ENCODE peak calls at places on chromosomes 1 and 21, in five cellular contexts. B is A549; A is activated CD4-positive, alpha-beta T cell treated with anti-CD3 and anti-CD28 coated beads, Interleukin-2, amount 50 U/mL, for 24 hours; E is activated CD4-positive, alpha-beta memory T cell treated with anti-CD3 and anti-CD28 coated beads, Interleukin-2, amount 10 ng/mL, durations not matched to agents 7 days and 5 days; M is fibroblast of villous mesenchyme. H is an unnamed sample.

GRCh38 chr1:200401708-200402107 is 8.1 kb downstream of the ZNF281 start:
- DNase-seq in M (no peak), E (no peak), B (no peak), A (no peak), H (no peak)

GRCh38 chr1:100359139-100359538 is 6.8 kb downstream of the CDC14A start:
- DNase-seq in A (no peak), E (no peak), B (no peak), M (no peak), H (no peak)

GRCh38 chr1:222073307-222073995 is 331.6 kb upstream of the DUSP10 start:
- DNase-seq in B (peak; percentile 23), A (no peak), M (peak; percentile 80), E (no peak), H (no peak)

GRCh38 chr1:119766374-119766794 is 2.3 kb downstream of the HMGCS2 start:
- DNase-seq in B (peak; percentile 13), E (no peak), M (no peak), A (no peak), H (no peak)

GRCh38 chr1:169586395-169587255 is at the start of gene F5:
- DNase-seq in E (peak; percentile 85), B (peak; percentile 73), M (peak; percentile 49), A (peak; percentile 56), H (peak; percentile 91)

GRCh38 chr1:26848499-26848898 is 14.4 kb upstream of the SFN start:
- DNase-seq in A (no peak), E (no peak), B (no peak), M (no peak), H (no peak)

GRCh38 chr1:26538480-26539412 is 9.2 kb downstream of the RPS6KA1 start:
- DNase-seq in B (peak; percentile 44), E (peak; percentile 68), A (no peak), M (peak; percentile 28), H (peak; percentile 47)

GRCh38 chr1:116534014-116534739 is 36.6 kb downstream of the CD58 start:
- DNase-seq in A (no peak), E (no peak), M (no peak), B (no peak), H (no peak)

GRCh38 chr21:44614161-44614631 is 2.3 kb downstream of the KRTAP10-8 start:
- DNase-seq in E (no peak), B (no peak), A (no peak), M (no peak), H (no peak)

GRCh38 chr1:59520759-59521442 is 224.0 kb downstream of the FGGY start:
- DNase-seq in B (no peak), M (peak; percentile 89), E (no peak), A (no peak), H (no peak)

GRCh38 chr1:246001142-246001812 is 505.8 kb downstream of the SMYD3 start:
- DNase-seq in A (no peak), B (no peak), M (peak; percentile 94), E (no peak), H (no peak)

GRCh38 chr1:232316864-232317263 is 313.1 kb downstream of the SIPA1L2 start:
- DNase-seq in B (no peak), E (no peak), A (no peak), M (peak; percentile 19), H (no peak)

GRCh38 chr21:41361786-41362604 is at the start of gene MX2:
- DNase-seq in B (no peak), E (peak; percentile 88), A (peak; percentile 53), M (peak; percentile 93), H (peak; percentile 43)

GRCh38 chr1:49364676-49365075 is 588.0 kb upstream of the BEND5 start:
- DNase-seq in M (no peak), E (no peak), A (no peak), B (no peak), H (peak; percentile 61)

GRCh38 chr1:119647228-119647733 is 785 bp downstream of the ZNF697 start:
- DNase-seq in B (no peak), A (no peak), M (no peak), E (no peak), H (no peak)

GRCh38 chr1:98429851-98430496 is 231.5 kb upstream of the SNX7 start:
- DNase-seq in B (no peak), M (no peak), E (no peak), A (no peak), H (peak; percentile 58)

GRCh38 chr1:20380175-20380574 is 89.5 kb downstream of the VWA5B1 start:
- DNase-seq in M (no peak), B (no peak), A (no peak), E (no peak), H (no peak)

GRCh38 chr1:187157115-187157514 is 328.4 kb downstream of the PLA2G4A start:
- DNase-seq in E (no peak), B (no peak), A (no peak), M (peak; percentile 17), H (no peak)

GRCh38 chr1:16067127-16067768 is 6.2 kb downstream of the FAM131C start:
- DNase-seq in B (peak; percentile 52), E (no peak), M (no peak), A (no peak), H (peak; percentile 70)

GRCh38 chr1:51266181-51266580 is 30.1 kb downstream of the RNF11 start:
- DNase-seq in M (no peak), A (no peak), E (no peak), B (no peak), H (no peak)

GRCh38 chr1:117579221-117579906 is 26.5 kb upstream of the TENT5C start:
- DNase-seq in B (no peak), M (no peak), A (no peak), E (no peak), H (no peak)

GRCh38 chr1:2199042-2199810 is 4.7 kb upstream of the FAAP20 start:
- DNase-seq in E (peak; percentile 93), M (peak; percentile 96), A (peak; percentile 55), B (peak; percentile 77), H (peak; percentile 72)

GRCh38 chr1:18938707-18939070 is 17.8 kb downstream of the IFFO2 start:
- DNase-seq in B (no peak), A (no peak), M (no peak), E (no peak), H (no peak)

GRCh38 chr1:228872080-228872479 is 136.8 kb downstream of the RHOU start:
- DNase-seq in M (no peak), B (no peak), A (no peak), E (no peak), H (no peak)

GRCh38 chr21:45427331-45428271 is 22.6 kb downstream of the COL18A1 start:
- DNase-seq in M (peak; percentile 96), E (no peak), A (no peak), B (peak; percentile 89), H (peak; percentile 78)

GRCh38 chr1:92792340-92792782 is 7.5 kb upstream of the EVI5 start:
- DNase-seq in A (no peak), B (peak; percentile 22), E (no peak), M (no peak), H (no peak)

GRCh38 chr1:23984417-23985186 is 4.5 kb upstream of the SRSF10 start:
- DNase-seq in M (peak; percentile 83), E (no peak), A (no peak), B (peak; percentile 45), H (peak; percentile 42)

GRCh38 chr1:90384152-90384650 is 332.9 kb downstream of the BARHL2 start:
- DNase-seq in M (no peak), A (no peak), B (no peak), E (no peak), H (no peak)

GRCh38 chr1:95145493-95145892 is 28.3 kb downstream of the TLCD4 start:
- DNase-seq in A (no peak), B (no peak), E (no peak), M (no peak), H (no peak)

GRCh38 chr1:72489801-72490200 is 207.5 kb upstream of the NEGR1 start:
- DNase-seq in A (no peak), B (no peak), M (no peak), E (no peak), H (no peak)

GRCh38 chr1:99674115-99674514 is 28.2 kb downstream of the PALMD start:
- DNase-seq in A (no peak), E (no peak), B (no peak), M (no peak), H (no peak)

GRCh38 chr1:158274797-158275196 is 14.9 kb upstream of the CD1C start:
- DNase-seq in A (no peak), M (no peak), E (no peak), B (no peak), H (no peak)

GRCh38 chr1:70442486-70442885 is 31.4 kb downstream of the CTH start:
- DNase-seq in A (no peak), M (no peak), B (no peak), E (no peak), H (no peak)

GRCh38 chr1:19310061-19310460 is 1.9 kb downstream of the AKR7A2 start:
- DNase-seq in B (no peak), M (no peak), E (no peak), A (no peak), H (no peak)